ENCODE peak calls at places on chromosomes 12 and 14, in eight cellular contexts. G, R, U, T, N, A, V and F are unnamed samples.

GRCh38 chr14:94384342-94384741 is 4.1 kb downstream of the SERPINA1 start:
- DNase-seq in G (peak), R (no peak), T (no peak), A (no peak), U (no peak), N (no peak), V (no peak), F (no peak)

GRCh38 chr12:65765436-65765813 is 58.9 kb upstream of the HMGA2 start:
- DNase-seq in R (no peak), U (no peak), N (peak), A (no peak), G (no peak), T (no peak), V (no peak), F (no peak)

GRCh38 chr14:59422069-59422881 is 42.9 kb downstream of the GPR135 start:
- DNase-seq in A (no peak), R (no peak), U (peak), G (no peak), V (peak), N (peak), T (no peak), F (no peak)

GRCh38 chr14:105171004-105171673 is 2.6 kb upstream of the JAG2 start:
- DNase-seq in G (no peak), T (no peak), A (no peak), V (no peak), R (no peak), U (peak), N (no peak), F (no peak)

GRCh38 chr12:68529869-68530268 is 80.8 kb upstream of the RAP1B start:
- DNase-seq in T (no peak), A (no peak), G (no peak), R (no peak), U (no peak), N (no peak), V (no peak), F (no peak)

GRCh38 chr12:97275261-97276197 is 187.1 kb upstream of the RMST start:
- DNase-seq in V (no peak), R (no peak), N (no peak), A (no peak), U (no peak), T (peak), G (peak), F (no peak)

GRCh38 chr12:101945361-101946232 is 68.2 kb downstream of the DRAM1 start:
- DNase-seq in R (no peak), N (peak), V (no peak), T (no peak), U (no peak), A (no peak), G (no peak), F (no peak)

GRCh38 chr14:35808076-35808657 is 928 bp downstream of the RALGAPA1 start:
- DNase-seq in T (peak), N (peak), V (peak), R (no peak), G (no peak), U (no peak), A (no peak), F (peak)

GRCh38 chr12:66945189-66945817 is 266.4 kb upstream of the GRIP1 start:
- DNase-seq in A (no peak), R (no peak), T (no peak), V (no peak), G (no peak), N (no peak), U (no peak), F (no peak)

GRCh38 chr14:104968153-104968527 is 10.0 kb downstream of the AHNAK2 start:
- DNase-seq in G (peak), V (no peak), R (no peak), A (peak), T (peak), U (peak), N (peak), F (no peak)

GRCh38 chr14:94100847-94101246 is 9.7 kb upstream of the IFI27 start:
- DNase-seq in U (no peak), N (peak), V (no peak), R (no peak), T (no peak), G (no peak), A (no peak), F (no peak)

GRCh38 chr14:102517412-102518062 is 8.0 kb upstream of the ANKRD9 start:
- DNase-seq in N (no peak), R (no peak), G (peak), A (no peak), U (no peak), V (no peak), T (peak), F (no peak)
- TF ChIP-seq CTCF in N (no peak), R (no peak), G (no peak), A (no peak), U (peak), V (no peak), T (no peak), F (no peak)

DNA sequence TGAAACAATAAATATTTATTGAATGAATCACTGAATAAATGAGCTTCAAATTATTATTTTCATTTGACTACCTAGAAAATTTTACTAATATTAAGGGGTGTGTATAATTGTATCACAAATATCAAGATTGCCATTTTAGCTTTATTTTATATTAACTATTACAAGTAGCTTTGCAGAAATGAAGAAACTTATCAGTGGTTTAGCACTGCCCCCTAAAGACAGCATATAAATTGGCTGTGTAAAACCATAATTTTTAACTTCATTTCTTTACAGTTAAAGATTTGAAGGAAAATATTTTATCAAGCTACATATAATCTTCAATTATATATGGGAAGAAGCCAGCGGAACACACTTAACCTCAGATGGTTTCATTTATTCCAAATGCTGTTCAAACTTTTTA is 11.4 kb downstream of the GARIN6 start:
- DNase-seq in A (no peak), T (no peak), N (peak), R (no peak), G (no peak), U (no peak), V (peak), F (no peak)
- TF ChIP-seq CTCF in A (no peak), T (no peak), N (no peak), R (peak), G (no peak), U (no peak), V (peak), F (peak)

GRCh38 chr14:103136388-103137271 is 13.4 kb downstream of the TNFAIP2 start:
- DNase-seq in G (peak), A (no peak), N (peak), U (no peak), R (no peak), V (no peak), T (peak), F (no peak)
- TF ChIP-seq CTCF in G (no peak), A (no peak), N (no peak), U (no peak), R (no peak), V (no peak), T (no peak), F (no peak)

GRCh38 chr14:65957631-65958205 is 528.5 kb upstream of the CCDC196 start:
- DNase-seq in U (no peak), R (no peak), T (peak), A (no peak), V (no peak), N (no peak), G (no peak), F (no peak)

GRCh38 chr14:65961004-65961403 is 525.2 kb upstream of the CCDC196 start:
- DNase-seq in R (peak), V (peak), U (peak), A (peak), N (peak), T (peak), G (no peak), F (peak)

GRCh38 chr14:65954915-65955314 is 531.3 kb upstream of the CCDC196 start:
- DNase-seq in N (no peak), A (no peak), G (no peak), V (no peak), U (no peak), R (no peak), T (no peak), F (no peak)

GRCh38 chr14:65959563-65960024 is 526.6 kb upstream of the CCDC196 start:
- DNase-seq in A (no peak), V (no peak), G (no peak), T (no peak), R (no peak), N (no peak), U (no peak), F (no peak)

GRCh38 chr14:65958664-65959562 is 527.3 kb upstream of the CCDC196 start:
- DNase-seq in A (no peak), G (no peak), V (peak), U (peak), N (peak), T (no peak), R (no peak), F (peak)
- TF ChIP-seq CTCF in A (peak), G (peak), V (peak), U (peak), N (peak), T (peak), R (peak), F (peak)

GRCh38 chr12:85603556-85603955 is 232.7 kb downstream of the RASSF9 start:
- DNase-seq in V (no peak), R (no peak), T (no peak), N (no peak), A (no peak), U (no peak), G (no peak), F (no peak)
- TF ChIP-seq CTCF in V (no peak), R (no peak), T (no peak), N (no peak), A (no peak), U (no peak), G (no peak), F (no peak)

GRCh38 chr12:103748875-103749274 is 92.2 kb downstream of the NT5DC3 start:
- DNase-seq in N (no peak), U (no peak), T (no peak), G (no peak), V (no peak), A (no peak), R (no peak), F (no peak)

GRCh38 chr12:103751600-103751999 is 89.4 kb downstream of the NT5DC3 start:
- DNase-seq in N (peak), V (no peak), A (no peak), R (no peak), U (no peak), G (no peak), T (no peak), F (no peak)

GRCh38 chr12:103755425-103755824 is 85.6 kb downstream of the NT5DC3 start:
- DNase-seq in U (no peak), A (no peak), N (no peak), V (no peak), T (no peak), R (no peak), G (no peak), F (no peak)

GRCh38 chr12:103748002-103748401 is 93.0 kb downstream of the NT5DC3 start:
- DNase-seq in R (no peak), A (no peak), G (no peak), N (no peak), V (no peak), U (no peak), T (no peak), F (no peak)

GRCh38 chr12:103751171-103751570 is 89.9 kb downstream of the NT5DC3 start:
- DNase-seq in U (no peak), A (no peak), G (no peak), N (no peak), T (no peak), V (no peak), R (no peak), F (no peak)
- TF ChIP-seq CTCF in U (no peak), A (no peak), G (no peak), N (peak), T (no peak), V (peak), R (peak), F (no peak)